ENCODE peak calls at places on chromosomes 2 and 18, in eight cellular contexts. M is cardiac fibroblast; V is AG09309; P is activated T-cell treated with anti-CD3 and anti-CD28 coated beads, Interleukin-2, amount 50 U/mL, for 48 hours; G is immature natural killer cell; O is ovary; S is stimulated activated CD8-positive, alpha-beta memory T cell treated with anti-CD3 and anti-CD28 coated beads, Interleukin-12 subunit alpha, Interleukin-12 subunit beta, amount 100 ng/mL, for 1 hour; F is activated B cell treated with CpG ODN at 0.5 μM for 24 hours. A is an unnamed sample.

GRCh38 chr2:181836583-181836982 is 54.9 kb upstream of the ITPRID2 start:
- DNase-seq in M (no peak), V (no peak), P (no peak), G (no peak), O (no peak), S (no peak), F (no peak), A (no peak)

GRCh38 chr2:10424051-10424450 is 24.1 kb downstream of the ODC1 start:
- DNase-seq in M (peak; percentile 86), V (peak; percentile 42), P (no peak), G (no peak), O (no peak), S (no peak), F (no peak), A (peak; percentile 68)

GRCh38 chr2:174442546-174443510 is 44.0 kb downstream of the GPR155 start:
- DNase-seq in M (peak; percentile 84), V (peak; percentile 45), P (no peak), G (no peak), O (no peak), S (no peak), F (no peak), A (no peak)

GRCh38 chr2:232689152-232689910 is 7.8 kb upstream of the GIGYF2 start:
- DNase-seq in M (peak; percentile 43), V (no peak), P (no peak), G (no peak), O (peak; percentile 50), S (no peak), F (no peak), A (no peak)

GRCh38 chr2:71592181-71592711 is 138.9 kb downstream of the DYSF start:
- DNase-seq in M (no peak), V (no peak), P (no peak), G (no peak), O (no peak), S (no peak), F (no peak), A (no peak)

GRCh38 chr18:62768172-62768943 is 53.0 kb downstream of the PHLPP1 start:
- DNase-seq in M (no peak), V (no peak), P (no peak), G (no peak), O (no peak), S (no peak), F (no peak), A (no peak)

GRCh38 chr2:10072656-10073480 is 7.3 kb downstream of the CYS1 start:
- DNase-seq in M (peak; percentile 90), V (peak; percentile 48), P (peak; percentile 79), G (peak; percentile 73), O (peak; percentile 84), S (peak; percentile 62), F (peak; percentile 42), A (peak; percentile 89)

GRCh38 chr2:16948073-16948472 is 282.4 kb upstream of the CYRIA start:
- DNase-seq in M (no peak), V (no peak), P (no peak), G (no peak), O (no peak), S (no peak), F (no peak), A (no peak)

GRCh38 chr2:100417745-100418090 is 250 bp upstream of the CHST10 start:
- DNase-seq in M (peak; percentile 25), V (no peak), P (no peak), G (no peak), O (no peak), S (no peak), F (no peak), A (no peak)

GRCh38 chr2:62014102-62014501 is 108.6 kb downstream of the COMMD1 start:
- DNase-seq in M (peak; percentile 74), V (peak; percentile 66), P (no peak), G (no peak), O (peak; percentile 56), S (no peak), F (no peak), A (no peak)

GRCh38 chr2:65129276-65129612 is 662 bp downstream of the RAB1A start:
- DNase-seq in M (no peak), V (no peak), P (no peak), G (no peak), O (no peak), S (peak; percentile 0), F (no peak), A (no peak)

GRCh38 chr2:67626656-67627055 is 229.5 kb downstream of the ETAA1 start:
- DNase-seq in M (peak; percentile 83), V (no peak), P (no peak), G (no peak), O (no peak), S (no peak), F (no peak), A (no peak)

GRCh38 chr2:37869756-37870155 is 55.3 kb upstream of the RMDN2 start:
- DNase-seq in M (peak; percentile 79), V (no peak), P (no peak), G (no peak), O (no peak), S (no peak), F (no peak), A (no peak)

GRCh38 chr18:59266876-59267510 is 6.3 kb downstream of the RAX start:
- DNase-seq in M (no peak), V (no peak), P (no peak), G (no peak), O (no peak), S (no peak), F (no peak), A (no peak)

GRCh38 chr18:1270081-1270480 is 365.4 kb downstream of the ADCYAP1 start:
- DNase-seq in M (no peak), V (no peak), P (no peak), G (no peak), O (no peak), S (no peak), F (no peak), A (no peak)

GRCh38 chr2:162477011-162477410 is 133.1 kb downstream of the GCA start:
- DNase-seq in M (no peak), V (no peak), P (no peak), G (no peak), O (no peak), S (no peak), F (no peak), A (no peak)

GRCh38 chr2:62564380-62565137 is 58.6 kb upstream of the TMEM17 start:
- DNase-seq in M (no peak), V (no peak), P (no peak), G (no peak), O (no peak), S (no peak), F (no peak), A (no peak)

GRCh38 chr2:40038646-40039045 is 259.6 kb upstream of the THUMPD2 start:
- DNase-seq in M (no peak), V (no peak), P (no peak), G (no peak), O (no peak), S (no peak), F (no peak), A (no peak)

GRCh38 chr2:126860395-126860794 is 38.3 kb upstream of the TEX51 start:
- DNase-seq in M (no peak), V (no peak), P (no peak), G (no peak), O (no peak), S (no peak), F (no peak), A (no peak)

GRCh38 chr2:96074156-96074555 is 39.4 kb upstream of the GPAT2 start:
- DNase-seq in M (no peak), V (no peak), P (no peak), G (no peak), O (no peak), S (no peak), F (no peak), A (no peak)

GRCh38 chr18:48326901-48327675 is 82.1 kb downstream of the ZBTB7C start:
- DNase-seq in M (peak; percentile 54), V (no peak), P (no peak), G (no peak), O (no peak), S (no peak), F (no peak), A (no peak)

GRCh38 chr2:76268928-76269327 is 558.2 kb upstream of the GCFC2 start:
- DNase-seq in M (peak; percentile 1), V (no peak), P (no peak), G (no peak), O (no peak), S (no peak), F (no peak), A (no peak)

GRCh38 chr2:75602724-75603342 is 42.1 kb upstream of the EVA1A start:
- DNase-seq in M (peak; percentile 78), V (peak; percentile 82), P (no peak), G (no peak), O (no peak), S (no peak), F (no peak), A (no peak)

GRCh38 chr2:37148325-37148724 is 8.5 kb downstream of the EIF2AK2 start:
- DNase-seq in M (no peak), V (no peak), P (no peak), G (no peak), O (no peak), S (no peak), F (no peak), A (no peak)

GRCh38 chr2:183229386-183229785 is 105.1 kb downstream of the NUP35 start:
- DNase-seq in M (peak; percentile 54), V (no peak), P (no peak), G (no peak), O (no peak), S (no peak), F (no peak), A (no peak)

GRCh38 chr2:110955546-110955945 is 165.2 kb upstream of the BCL2L11 start:
- DNase-seq in M (no peak), V (no peak), P (no peak), G (no peak), O (no peak), S (no peak), F (no peak), A (no peak)